ENCODE peak calls at places on chromosomes 4 and X, in seven cellular contexts. W, G, P, V, R, L and E are unnamed samples.

GRCh38 chrX:150683536-150684146 is 9.6 kb upstream of the MTMR1 start:
- DNase-seq in L (peak), R (peak), P (peak), V (peak), W (peak), G (no peak), E (peak)

GRCh38 chrX:112851806-112852205 is 11.2 kb upstream of the AMOT start:
- DNase-seq in L (no peak), R (no peak), W (no peak), G (peak), P (no peak), V (no peak), E (no peak)

GRCh38 chr4:145938618-145939177 is at the start of gene ZNF827:
- DNase-seq in G (peak), R (peak), W (peak), V (no peak), L (no peak), P (peak), E (peak)

GRCh38 chrX:16005899-16006298 is 117.5 kb upstream of the GRPR start:
- DNase-seq in W (no peak), P (no peak), L (no peak), G (no peak), V (no peak), R (no peak), E (no peak)

GRCh38 chrX:63128509-63128908 is 222.6 kb downstream of the SPIN4 start:
- DNase-seq in L (no peak), G (peak), V (no peak), R (peak), W (peak), P (peak), E (peak)

GRCh38 chrX:40174594-40175415 is 77.0 kb upstream of the BCOR start:
- DNase-seq in P (no peak), V (no peak), L (no peak), R (peak), W (peak), G (no peak), E (peak)

GRCh38 chr4:8267077-8267476 is 2.5 kb upstream of the HTRA3 start:
- DNase-seq in L (peak), V (peak), G (no peak), R (peak), P (peak), W (peak), E (peak)

GRCh38 chrX:48617542-48618340 is 20.4 kb downstream of the WDR13 start:
- DNase-seq in V (no peak), W (no peak), L (peak), R (no peak), G (no peak), P (no peak), E (no peak)

GRCh38 chr4:154643493-154643892 is 31.0 kb upstream of the FGG start:
- DNase-seq in W (no peak), G (no peak), P (no peak), V (no peak), L (no peak), R (no peak), E (no peak)

GRCh38 chrX:2226182-2226581 is 274.6 kb downstream of the DHRSX start:
- DNase-seq in V (no peak), L (no peak), P (no peak), R (no peak), W (no peak), G (no peak), E (no peak)

GRCh38 chrX:9642270-9642995 is 123.2 kb downstream of the GPR143 start:
- DNase-seq in V (no peak), L (no peak), W (no peak), G (no peak), R (no peak), P (no peak), E (no peak)

GRCh38 chr4:19583827-19584569 is 667.7 kb upstream of the SLIT2 start:
- DNase-seq in G (no peak), R (no peak), V (no peak), P (no peak), W (no peak), L (no peak), E (no peak)

GRCh38 chr4:108320066-108320465 is 151.3 kb upstream of the LEF1 start:
- DNase-seq in V (no peak), P (no peak), L (no peak), G (no peak), W (no peak), R (no peak), E (no peak)

GRCh38 chr4:57103051-57103450 is 7.1 kb downstream of the IGFBP7 start:
- DNase-seq in P (no peak), W (no peak), R (no peak), L (no peak), V (no peak), G (no peak), E (peak)

GRCh38 chrX:45903781-45904201 is 641.4 kb downstream of the ZNF674 start:
- DNase-seq in G (no peak), W (no peak), V (no peak), P (no peak), R (no peak), L (no peak), E (peak)

GRCh38 chr4:82746705-82747567 is 51.7 kb downstream of the SCD5 start:
- DNase-seq in L (no peak), R (no peak), G (no peak), P (no peak), W (peak), V (no peak), E (no peak)

GRCh38 chr4:73828945-73829344 is 7.5 kb upstream of the CXCL6 start:
- DNase-seq in R (no peak), G (no peak), W (no peak), P (no peak), L (no peak), V (no peak), E (no peak)

GRCh38 chr4:140242357-140243284 is 88.6 kb upstream of the MAML3 start:
- DNase-seq in R (no peak), P (no peak), V (no peak), L (no peak), G (no peak), W (no peak), E (no peak)

GRCh38 chr4:56575820-56576429 is 70.3 kb downstream of the ARL9 start:
- DNase-seq in V (peak), R (peak), L (peak), P (peak), W (peak), G (no peak), E (peak)

GRCh38 chrX:27728291-27728690 is 79.5 kb upstream of the MAGEB10 start:
- DNase-seq in P (peak), R (no peak), G (no peak), V (no peak), L (no peak), W (no peak), E (no peak)

GRCh38 chr4:151417164-151417571 is 8.2 kb downstream of the FHIP1A start:
- DNase-seq in W (peak), G (no peak), P (no peak), V (no peak), R (no peak), L (no peak), E (peak)

GRCh38 chrX:19772759-19773623 is 114.4 kb downstream of the SH3KBP1 start:
- DNase-seq in P (no peak), L (no peak), R (no peak), V (no peak), G (no peak), W (no peak), E (no peak)

GRCh38 chr4:6939761-6940743 is 30.4 kb downstream of the TBC1D14 start:
- DNase-seq in W (no peak), V (no peak), L (peak), G (no peak), P (no peak), R (no peak), E (no peak)

GRCh38 chrX:153956044-153956907 is 11.8 kb upstream of the RENBP start:
- DNase-seq in P (no peak), W (no peak), R (no peak), V (no peak), L (no peak), G (no peak), E (no peak)
- TF ChIP-seq REST in P (no peak), W (no peak), R (no peak), V (no peak), L (no peak), G (no peak), E (no peak)

DNA sequence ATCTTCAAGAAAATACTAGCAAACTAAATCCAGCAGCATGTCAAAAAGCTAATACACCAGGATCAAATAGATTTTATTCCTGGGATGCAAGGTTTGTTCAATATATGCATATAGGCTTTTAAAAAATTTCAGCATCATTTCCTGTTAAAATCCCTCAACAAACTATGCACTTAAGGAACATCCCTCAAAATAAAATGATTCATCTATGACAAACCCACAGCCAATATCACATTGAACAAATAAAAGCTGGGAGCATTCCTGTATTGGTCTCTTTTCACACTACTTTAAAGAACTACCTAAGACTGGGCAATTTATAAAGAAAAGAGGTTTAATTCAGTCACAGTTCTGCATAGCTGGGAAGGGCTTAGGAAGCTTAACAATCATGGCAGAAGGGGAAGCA is 726.7 kb downstream of the GRXCR1 start:
- DNase-seq in R (no peak), G (no peak), L (no peak), W (no peak), P (no peak), V (no peak), E (no peak)
- TF ChIP-seq REST in R (no peak), G (no peak), L (no peak), W (no peak), P (no peak), V (no peak), E (no peak)

GRCh38 chrX:119541188-119541587 is 24.0 kb downstream of the STEEP1 start:
- DNase-seq in L (no peak), R (no peak), G (no peak), V (peak), W (no peak), P (no peak), E (peak)
- TF ChIP-seq REST in L (no peak), R (no peak), G (no peak), V (no peak), W (no peak), P (no peak), E (no peak)

GRCh38 chr4:123408471-123409084 is 12.0 kb downstream of the SPRY1 start:
- DNase-seq in P (no peak), R (no peak), G (no peak), L (no peak), V (no peak), W (no peak), E (peak)
- TF ChIP-seq REST in P (no peak), R (no peak), G (no peak), L (no peak), V (no peak), W (no peak), E (no peak)

DNA sequence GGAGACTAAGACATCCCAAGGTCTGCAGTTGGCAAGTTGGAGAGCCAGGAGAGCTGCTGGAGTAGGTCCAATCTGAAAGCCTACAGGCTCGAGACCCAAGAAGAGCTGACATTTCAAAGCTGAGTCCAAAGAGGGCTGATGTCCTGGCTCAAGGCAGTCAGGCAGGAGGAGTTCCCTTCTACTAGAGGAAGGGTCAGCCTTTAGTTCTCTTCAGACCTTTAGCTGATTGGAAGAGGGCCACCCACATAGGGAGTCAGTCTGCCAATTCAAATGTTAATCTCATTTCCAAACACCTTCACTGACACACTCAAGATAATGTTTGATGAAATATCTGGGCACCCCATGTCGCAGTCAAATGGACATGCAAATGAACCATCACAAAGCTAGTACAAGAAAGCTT is 61.1 kb downstream of the STK32B start:
- DNase-seq in L (no peak), W (no peak), G (no peak), P (no peak), R (no peak), V (no peak), E (no peak)
- TF ChIP-seq REST in L (no peak), W (no peak), G (no peak), P (no peak), R (no peak), V (no peak), E (no peak)